ENCODE peak calls at places on chromosome 13, in eight cellular contexts. C is HFF-Myc, A is AG04449, Y is amniotic epithelial cell, O is cardiac fibroblast, U is NCI-H1105, D is mucosa of gallbladder, I is NCI-H1092 treated with DMSO at 0.1 percent for 48 hours. N is an unnamed sample.

GRCh38 chr13:50991624-50992610 is 82.3 kb downstream of the RNASEH2B start:
- DNase-seq in I (peak), C (no peak), A (no peak), O (no peak), Y (no peak), U (no peak), D (no peak), N (no peak)

GRCh38 chr13:80113714-80114454 is 227.0 kb downstream of the SPRY2 start:
- DNase-seq in Y (no peak), A (no peak), D (no peak), C (no peak), I (no peak), U (no peak), O (no peak), N (no peak)

GRCh38 chr13:32314271-32314967 is 744 bp downstream of the ZAR1L start:
- DNase-seq in A (no peak), D (peak), O (no peak), U (no peak), Y (no peak), C (no peak), I (no peak), N (no peak)

GRCh38 chr13:78787189-78787588 is 128.2 kb upstream of the OBI1 start:
- DNase-seq in O (peak), I (peak), D (no peak), Y (no peak), U (no peak), C (no peak), A (no peak), N (no peak)

GRCh38 chr13:48303331-48304131 is at the start of gene RB1:
- DNase-seq in D (peak), O (peak), A (no peak), Y (peak), U (peak), I (peak), C (peak), N (peak)

GRCh38 chr13:60584976-60585375 is 188.0 kb downstream of the TDRD3 start:
- DNase-seq in Y (peak), U (no peak), C (no peak), O (peak), A (no peak), D (no peak), I (no peak), N (no peak)

GRCh38 chr13:109198585-109198984 is 569.2 kb downstream of the MYO16 start:
- DNase-seq in I (no peak), D (no peak), C (no peak), O (no peak), Y (peak), U (no peak), A (no peak), N (no peak)

GRCh38 chr13:77390391-77390790 is 63.5 kb upstream of the MYCBP2 start:
- DNase-seq in D (no peak), C (no peak), A (no peak), Y (peak), I (no peak), O (no peak), U (no peak), N (no peak)